ENCODE peak calls at places on chromosomes 2 and 18, in six cellular contexts. N, Y, L, O, F and G are unnamed samples.

GRCh38 chr2:7931808-7932207 is 750.0 kb upstream of the ID2 start:
- DNase-seq in N (no peak), Y (no peak), L (no peak), O (peak), F (no peak), G (no peak)

GRCh38 chr2:176652300-176653182 is 383.3 kb downstream of the MTX2 start:
- DNase-seq in N (no peak), Y (peak), L (no peak), O (peak), F (no peak), G (peak)

GRCh38 chr2:38091757-38092156 is 15.8 kb upstream of the CYP1B1 start:
- DNase-seq in N (no peak), Y (no peak), L (no peak), O (no peak), F (no peak), G (no peak)

GRCh38 chr2:128365217-128365905 is 46.7 kb upstream of the HS6ST1 start:
- DNase-seq in N (no peak), Y (peak), L (peak), O (no peak), F (no peak), G (peak)

GRCh38 chr2:124149571-124149970 is 124.5 kb downstream of the CNTNAP5 start:
- DNase-seq in N (no peak), Y (no peak), L (no peak), O (no peak), F (no peak), G (peak)

GRCh38 chr2:3313845-3314375 is 63.7 kb downstream of the EIPR1 start:
- DNase-seq in N (no peak), Y (no peak), L (no peak), O (no peak), F (peak), G (no peak)

GRCh38 chr2:123093199-123093598 is 931.9 kb upstream of the CNTNAP5 start:
- DNase-seq in N (no peak), Y (no peak), L (no peak), O (no peak), F (no peak), G (no peak)

GRCh38 chr2:101737478-101738240 is 40.2 kb downstream of the MAP4K4 start:
- DNase-seq in N (no peak), Y (peak), L (no peak), O (no peak), F (no peak), G (no peak)

GRCh38 chr18:58493516-58494253 is 135.2 kb downstream of the ALPK2 start:
- DNase-seq in N (peak), Y (peak), L (peak), O (peak), F (peak), G (peak)

GRCh38 chr2:101344173-101344572 is 35.7 kb upstream of the RNF149 start:
- DNase-seq in N (no peak), Y (no peak), L (no peak), O (no peak), F (no peak), G (no peak)

GRCh38 chr2:133333189-133333588 is 235.1 kb downstream of the NCKAP5 start:
- DNase-seq in N (no peak), Y (peak), L (no peak), O (no peak), F (no peak), G (peak)

GRCh38 chr2:1664698-1665097 is 79.6 kb downstream of the PXDN start:
- DNase-seq in N (no peak), Y (no peak), L (no peak), O (no peak), F (no peak), G (no peak)

GRCh38 chr2:240511351-240512108 is 46.3 kb downstream of the ANKMY1 start:
- DNase-seq in N (no peak), Y (no peak), L (no peak), O (no peak), F (no peak), G (no peak)

GRCh38 chr2:23380562-23381065 is 4.4 kb upstream of the KLHL29 start:
- DNase-seq in N (no peak), Y (no peak), L (no peak), O (no peak), F (no peak), G (peak)

GRCh38 chr18:78939105-78939504 is 40.5 kb upstream of the SALL3 start:
- DNase-seq in N (no peak), Y (peak), L (no peak), O (no peak), F (no peak), G (peak)

GRCh38 chr2:119760237-119760807 is 600 bp downstream of the PTPN4 start:
- DNase-seq in N (no peak), Y (no peak), L (no peak), O (peak), F (no peak), G (peak)

GRCh38 chr2:215542690-215543089 is 106.8 kb upstream of the FN1 start:
- DNase-seq in N (no peak), Y (no peak), L (no peak), O (no peak), F (no peak), G (no peak)

GRCh38 chr2:140508756-140509155 is 1622.1 kb downstream of the LRP1B start:
- DNase-seq in N (no peak), Y (no peak), L (no peak), O (peak), F (no peak), G (no peak)

GRCh38 chr18:35005963-35006577 is 35.1 kb upstream of the MAPRE2 start:
- DNase-seq in N (peak), Y (peak), L (no peak), O (peak), F (no peak), G (peak)

GRCh38 chr2:238162171-238162515 is 3.4 kb downstream of the ERFE start:
- DNase-seq in N (no peak), Y (no peak), L (peak), O (no peak), F (no peak), G (no peak)

GRCh38 chr18:6747646-6748045 is 18.1 kb downstream of the ARHGAP28 start:
- DNase-seq in N (peak), Y (peak), L (no peak), O (no peak), F (no peak), G (peak)

GRCh38 chr2:235098736-235099494 is 147.1 kb downstream of the SH3BP4 start:
- DNase-seq in N (no peak), Y (peak), L (no peak), O (no peak), F (no peak), G (peak)

GRCh38 chr2:227414846-227415245 is 27.1 kb upstream of the SCYGR1 start:
- DNase-seq in N (no peak), Y (peak), L (no peak), O (no peak), F (no peak), G (peak)

GRCh38 chr2:203690110-203691047 is 16.1 kb upstream of the CD28 start:
- DNase-seq in N (no peak), Y (no peak), L (no peak), O (no peak), F (peak), G (no peak)

GRCh38 chr2:174794851-174795374 is 30.6 kb upstream of the CHRNA1 start:
- DNase-seq in N (no peak), Y (peak), L (no peak), O (no peak), F (no peak), G (peak)

GRCh38 chr2:8661235-8661634 is 20.6 kb upstream of the ID2 start:
- DNase-seq in N (no peak), Y (no peak), L (no peak), O (no peak), F (no peak), G (no peak)

GRCh38 chr2:100818606-100819364 is 1.2 kb upstream of the NPAS2 start:
- DNase-seq in N (peak), Y (peak), L (no peak), O (peak), F (peak), G (peak)

GRCh38 chr2:67825476-67825875 is 237.3 kb downstream of the C1D start:
- DNase-seq in N (no peak), Y (peak), L (no peak), O (no peak), F (no peak), G (peak)

GRCh38 chr2:129910446-129911362 is 68.8 kb upstream of the RAB6C start:
- DNase-seq in N (no peak), Y (no peak), L (no peak), O (no peak), F (no peak), G (no peak)

GRCh38 chr2:55148269-55148668 is 83.8 kb downstream of the CLHC1 start:
- DNase-seq in N (no peak), Y (no peak), L (no peak), O (peak), F (no peak), G (peak)

GRCh38 chr2:143284087-143284675 is 155.0 kb downstream of the ARHGAP15 start:
- DNase-seq in N (peak), Y (no peak), L (no peak), O (peak), F (peak), G (peak)

GRCh38 chr2:233080836-233081229 is 20.7 kb downstream of the INPP5D start:
- DNase-seq in N (no peak), Y (no peak), L (no peak), O (no peak), F (no peak), G (no peak)

GRCh38 chr2:212892193-212892592 is 259.2 kb downstream of the IKZF2 start:
- DNase-seq in N (no peak), Y (peak), L (no peak), O (peak), F (no peak), G (peak)